ENCODE peak calls at places on chromosomes 16 and 17, in seven cellular contexts. P, B, Q, L, H, X and D are unnamed samples. For H3K9me3 and H3K36me3, the result is how much of the 10 kb centered on the place peaks cover.

GRCh38 chr17:69314246-69315030 is 12.5 kb downstream of the ABCA5 start:
- DNase-seq in P (no peak), B (no peak), Q (no peak), L (no peak), H (no peak), X (no peak), D (no peak)

GRCh38 chr16:24975428-24975889 is 39.7 kb downstream of the ARHGAP17 start:
- DNase-seq in P (no peak), B (no peak), Q (peak), L (no peak), H (peak), X (no peak), D (no peak)

GRCh38 chr17:18356624-18357023 is 6.7 kb downstream of the SHMT1 start:
- DNase-seq in P (no peak), B (peak), Q (peak), L (no peak), H (peak), X (peak), D (no peak)

GRCh38 chr17:50571681-50572080 is 11.2 kb downstream of the CACNA1G start:
- DNase-seq in P (no peak), B (no peak), Q (no peak), L (no peak), H (no peak), X (no peak), D (no peak)

GRCh38 chr17:35373984-35374765 is 754 bp upstream of the SLFN11 start:
- DNase-seq in P (peak), B (peak), Q (peak), L (peak), H (peak), X (peak), D (peak)

GRCh38 chr16:25045696-25046381 is 30.7 kb upstream of the ARHGAP17 start:
- DNase-seq in P (no peak), B (no peak), Q (peak), L (no peak), H (peak), X (no peak), D (no peak)

GRCh38 chr16:56775162-56775561 is 45.2 kb downstream of the NUP93 start:
- DNase-seq in P (no peak), B (no peak), Q (no peak), L (no peak), H (no peak), X (no peak), D (no peak)

GRCh38 chr16:68368602-68368944 is 57.8 kb downstream of the PRMT7 start:
- DNase-seq in P (peak), B (no peak), Q (no peak), L (no peak), H (no peak), X (no peak), D (no peak)

GRCh38 chr16:1055557-1055924 is 17.0 kb upstream of the SSTR5 start:
- DNase-seq in P (no peak), B (no peak), Q (no peak), L (no peak), H (no peak), X (no peak), D (no peak)

GRCh38 chr16:1691956-1692355 is 13.9 kb downstream of the JPT2 start:
- DNase-seq in P (no peak), B (no peak), Q (peak), L (no peak), H (peak), X (no peak), D (peak)

GRCh38 chr16:15444264-15444663 is 9.9 kb downstream of the BMERB1 start:
- DNase-seq in P (no peak), B (no peak), Q (no peak), L (no peak), H (no peak), X (no peak), D (no peak)

GRCh38 chr17:83064021-83064731 is 15.2 kb upstream of the METRNL start:
- DNase-seq in P (peak), B (peak), Q (no peak), L (peak), H (no peak), X (peak), D (no peak)

GRCh38 chr16:76386784-76387183 is 109.6 kb downstream of the CNTNAP4 start:
- DNase-seq in P (no peak), B (no peak), Q (no peak), L (no peak), H (no peak), X (no peak), D (peak)

GRCh38 chr17:67085406-67085805 is 41.1 kb downstream of the CACNG1 start:
- DNase-seq in P (no peak), B (no peak), Q (no peak), L (no peak), H (no peak), X (no peak), D (no peak)

GRCh38 chr17:48456584-48456983 is 26.6 kb upstream of the SKAP1 start:
- DNase-seq in P (no peak), B (no peak), Q (no peak), L (no peak), H (no peak), X (no peak), D (no peak)

GRCh38 chr16:28882476-28883180 is 4.3 kb downstream of the ATP2A1 start:
- DNase-seq in P (no peak), B (no peak), Q (no peak), L (no peak), H (no peak), X (no peak), D (no peak)

GRCh38 chr16:84728853-84729424 is 29.1 kb downstream of the USP10 start:
- DNase-seq in P (no peak), B (no peak), Q (no peak), L (no peak), H (no peak), X (no peak), D (no peak)

GRCh38 chr17:35963663-35964062 is 17.6 kb downstream of the CCL16 start:
- DNase-seq in P (no peak), B (no peak), Q (no peak), L (no peak), H (no peak), X (no peak), D (no peak)

GRCh38 chr17:35022536-35023063 is 40.9 kb downstream of the RFFL start:
- DNase-seq in P (no peak), B (peak), Q (peak), L (peak), H (peak), X (peak), D (peak)

GRCh38 chr17:63191610-63192009 is 225.6 kb downstream of the TANC2 start:
- DNase-seq in P (no peak), B (peak), Q (no peak), L (no peak), H (no peak), X (no peak), D (no peak)

GRCh38 chr17:41792835-41793748 is 6.6 kb upstream of the JUP start:
- DNase-seq in P (peak), B (no peak), Q (peak), L (peak), H (peak), X (no peak), D (peak)

DNA sequence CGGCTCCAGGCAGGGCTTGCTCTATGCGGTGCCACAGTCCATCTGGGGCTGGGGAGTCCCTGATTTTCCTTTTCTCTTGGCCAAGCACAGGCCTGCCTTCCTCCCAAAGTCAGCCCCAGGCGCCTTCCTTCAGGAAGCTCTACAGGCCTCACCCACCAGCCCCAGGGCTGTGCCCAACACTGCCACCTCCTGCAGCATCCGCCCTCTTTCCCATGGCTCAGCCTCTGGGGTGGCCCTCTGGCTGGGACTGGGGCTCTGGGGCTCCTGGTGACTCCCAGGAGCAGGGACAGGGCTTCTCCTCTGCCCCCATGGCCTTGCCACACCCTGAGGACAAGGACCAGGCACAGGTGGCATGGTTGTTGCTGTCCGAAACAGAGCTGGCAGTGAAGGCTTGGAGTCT is 817 bp downstream of the ITGB4 start:
- DNase-seq in P (peak), B (no peak), Q (no peak), L (peak), H (no peak), X (no peak), D (no peak)
- H3K4me3 ChIP-seq in P (peak), B (peak), Q (no peak), L (peak), H (no peak), X (peak), D (no peak)

DNA sequence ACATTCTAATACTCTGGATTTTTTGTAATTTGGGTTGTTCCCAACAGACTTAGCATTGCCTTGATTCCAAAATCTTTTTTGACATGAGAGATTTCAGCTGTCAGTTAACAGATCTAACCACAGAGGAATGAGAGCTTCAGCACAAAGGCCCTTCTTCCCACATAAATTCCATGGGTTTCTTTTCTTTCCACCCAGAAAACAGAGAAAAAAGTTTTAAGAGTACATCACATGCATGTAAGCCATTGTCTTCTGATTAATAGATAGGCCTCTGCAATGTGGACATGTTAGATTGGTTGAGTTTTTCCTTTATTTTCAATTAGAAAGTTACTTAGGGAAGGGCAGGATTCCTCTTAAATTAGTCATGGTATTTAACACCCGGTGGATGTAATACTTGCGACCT is 939 bp downstream of the MYH8 start:
- DNase-seq in P (no peak), B (no peak), Q (no peak), L (no peak), H (no peak), X (no peak), D (no peak)
- H3K9me3 ChIP-seq in P (under half), B (under half), Q (under half), L (under half), H (under half), X (under half), D (under half)

GRCh38 chr17:57874434-57875108 is 24.7 kb upstream of the MRPS23 start:
- DNase-seq in P (peak), B (peak), Q (peak), L (no peak), H (peak), X (peak), D (peak)

GRCh38 chr17:57871863-57872262 is 22.0 kb upstream of the MRPS23 start:
- DNase-seq in P (no peak), B (no peak), Q (no peak), L (no peak), H (no peak), X (no peak), D (no peak)

GRCh38 chr17:57872536-57872935 is 22.7 kb upstream of the MRPS23 start:
- DNase-seq in P (no peak), B (no peak), Q (no peak), L (no peak), H (no peak), X (no peak), D (no peak)

GRCh38 chr17:57874058-57874419 is 24.2 kb upstream of the MRPS23 start:
- DNase-seq in P (no peak), B (no peak), Q (no peak), L (no peak), H (no peak), X (no peak), D (no peak)

GRCh38 chr17:57873261-57874057 is 23.6 kb upstream of the MRPS23 start:
- DNase-seq in P (peak), B (no peak), Q (no peak), L (no peak), H (no peak), X (no peak), D (no peak)
- H3K36me3 ChIP-seq in P (under half), B (under half), Q (under half), L (under half), H (under half), X (half or more), D (half or more)

GRCh38 chr17:58630883-58631522 is 60.8 kb downstream of the TEX14 start:
- DNase-seq in P (no peak), B (peak), Q (no peak), L (peak), H (peak), X (peak), D (peak)
- H3K4me3 ChIP-seq in P (peak), B (peak), Q (no peak), L (peak), H (peak), X (peak), D (peak)

DNA sequence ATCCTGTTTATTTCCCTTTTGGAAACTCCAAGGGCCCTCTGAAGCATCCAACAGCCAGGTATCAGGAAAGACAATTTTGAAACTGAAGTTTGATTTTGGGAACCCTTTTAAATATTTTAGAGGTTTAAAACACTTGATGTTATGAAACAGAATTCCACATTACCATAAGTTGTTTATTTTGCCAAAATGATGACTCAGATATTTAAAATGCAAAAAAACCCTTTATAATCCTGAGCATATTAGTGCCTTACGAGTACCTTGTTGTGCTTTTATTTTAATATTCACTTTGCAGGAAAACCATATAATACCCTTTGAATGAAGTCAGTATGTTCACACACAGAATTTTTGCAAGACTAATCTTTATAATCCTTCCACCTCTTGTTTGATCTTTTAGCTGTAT is 765.1 kb upstream of the CA10 start:
- DNase-seq in P (no peak), B (no peak), Q (no peak), L (no peak), H (no peak), X (no peak), D (no peak)
- H3K9me3 ChIP-seq in P (under half), B (under half), Q (under half), L (under half), H (under half), X (under half), D (under half)

GRCh38 chr16:50303041-50303604 is 36.8 kb downstream of the ADCY7 start:
- DNase-seq in P (no peak), B (peak), Q (peak), L (no peak), H (no peak), X (peak), D (no peak)
- H3K36me3 ChIP-seq in P (under half), B (under half), Q (under half), L (under half), H (under half), X (under half), D (under half)

GRCh38 chr17:10730956-10731879 is 1.4 kb upstream of the TMEM220 start:
- DNase-seq in P (no peak), B (no peak), Q (no peak), L (peak), H (peak), X (no peak), D (no peak)
- H3K4me3 ChIP-seq in P (no peak), B (no peak), Q (no peak), L (peak), H (peak), X (peak), D (peak)

GRCh38 chr16:35910409-35910808 is 2451.0 kb downstream of the TP53TG3F start:
- DNase-seq in P (no peak), B (no peak), Q (no peak), L (no peak), H (no peak), X (no peak), D (no peak)

GRCh38 chr16:35909351-35909954 is 2450.0 kb downstream of the TP53TG3F start:
- DNase-seq in P (no peak), B (no peak), Q (no peak), L (no peak), H (no peak), X (no peak), D (no peak)

GRCh38 chr16:35908942-35909341 is 2449.5 kb downstream of the TP53TG3F start:
- DNase-seq in P (no peak), B (no peak), Q (no peak), L (no peak), H (no peak), X (no peak), D (no peak)

GRCh38 chr16:35908152-35908551 is 2448.7 kb downstream of the TP53TG3F start:
- DNase-seq in P (no peak), B (no peak), Q (no peak), L (no peak), H (no peak), X (no peak), D (no peak)

DNA sequence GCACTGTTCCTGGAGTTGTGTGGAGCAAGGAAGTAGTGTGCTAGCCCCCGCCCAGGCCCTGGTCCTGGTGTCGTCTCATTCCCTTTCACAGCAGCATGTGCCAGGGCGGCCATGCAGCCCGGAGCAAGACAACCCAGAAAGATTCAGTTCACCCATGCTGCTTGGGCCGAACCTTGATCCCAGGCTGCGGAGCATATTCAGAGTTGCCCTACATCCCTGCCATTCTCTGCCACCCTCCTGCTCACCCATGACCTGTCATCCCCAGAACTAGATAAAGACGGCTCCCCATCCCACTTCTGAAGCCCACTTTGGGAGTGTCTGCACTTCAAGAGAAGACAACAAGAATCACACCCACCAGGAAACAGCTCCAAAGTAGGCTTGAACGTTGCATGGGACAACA is 2452.5 kb downstream of the TP53TG3F start:
- DNase-seq in P (peak), B (no peak), Q (no peak), L (no peak), H (no peak), X (no peak), D (no peak)
- H3K9me3 ChIP-seq in P (under half), B (under half), Q (under half), L (under half), H (under half), X (under half), D (under half)